ENCODE peak calls at places on chromosomes 6 and 20, in ten cellular contexts. L is left ventricle myocardium inferior; V is neural progenitor cell; D is NCI-H524; I is Calu3; C is cardiac fibroblast; K is activated CD4-positive, alpha-beta T cell treated with anti-CD3 and anti-CD28 coated beads, Interleukin-2, amount 10 ng/mL, durations not matched to agents 7 days and 5 days; S is epithelial cell of esophagus; F is iPS-NIHi11; G is upper lobe of right lung. Z is an unnamed sample.

GRCh38 chr20:51428451-51429143 is 113.9 kb downstream of the NFATC2 start:
- DNase-seq in F (peak; percentile 49), V (peak; percentile 61), D (no peak), L (peak; percentile 40), G (peak; percentile 74), K (no peak), I (no peak), S (no peak), C (peak; percentile 37), Z (peak; percentile 64)

GRCh38 chr6:133240511-133241087 is 558 bp upstream of the EYA4 start:
- DNase-seq in C (peak; percentile 3), S (peak; percentile 9), K (no peak), I (peak; percentile 72), G (no peak), L (peak; percentile 35), F (peak; percentile 60), V (peak; percentile 70), D (peak; percentile 60), Z (no peak)

GRCh38 chr6:52839124-52840055 is 1.2 kb downstream of the GSTA5 start:
- DNase-seq in I (peak; percentile 73), F (peak; percentile 81), G (no peak), K (peak; percentile 59), L (no peak), S (peak; percentile 86), D (peak; percentile 52), V (peak; percentile 56), C (peak; percentile 75), Z (peak; percentile 86)

GRCh38 chr6:135289816-135290215 is 108.7 kb downstream of the MYB start:
- DNase-seq in V (no peak), I (no peak), L (no peak), C (no peak), F (no peak), G (no peak), K (no peak), S (no peak), D (peak; percentile 98), Z (no peak)

GRCh38 chr6:46610862-46611553 is 41.6 kb downstream of the CYP39A1 start:
- DNase-seq in I (no peak), K (no peak), F (no peak), C (no peak), G (no peak), D (peak; percentile 29), S (no peak), V (no peak), L (no peak), Z (no peak)

GRCh38 chr6:3253597-3253961 is 5.2 kb upstream of the PSMG4 start:
- DNase-seq in F (no peak), C (no peak), L (no peak), I (no peak), V (no peak), K (no peak), G (no peak), S (no peak), D (no peak), Z (no peak)

GRCh38 chr20:1417273-1417672 is 24.4 kb upstream of the FKBP1A start:
- DNase-seq in F (no peak), C (peak; percentile 76), I (no peak), K (no peak), D (no peak), G (no peak), S (peak; percentile 95), L (no peak), V (no peak), Z (peak; percentile 79)

GRCh38 chr20:16434087-16434664 is 139.1 kb downstream of the KIF16B start:
- DNase-seq in V (peak; percentile 67), L (peak; percentile 35), F (peak; percentile 73), K (peak; percentile 38), D (peak; percentile 69), C (peak; percentile 48), S (peak; percentile 45), G (peak; percentile 59), I (peak; percentile 47), Z (peak; percentile 85)

GRCh38 chr6:105510746-105511145 is 107.9 kb upstream of the PREP start:
- DNase-seq in C (peak; percentile 80), L (no peak), D (no peak), I (no peak), S (no peak), F (no peak), V (no peak), G (no peak), K (no peak), Z (peak; percentile 12)

GRCh38 chr6:144768676-144769599 is 483.8 kb downstream of the UTRN start:
- DNase-seq in V (no peak), D (peak; percentile 11), K (no peak), F (no peak), G (no peak), I (no peak), L (no peak), S (no peak), C (no peak), Z (no peak)

GRCh38 chr6:143426025-143426424 is 24.5 kb downstream of the ADAT2 start:
- DNase-seq in G (no peak), I (no peak), D (no peak), K (no peak), L (no peak), F (no peak), V (no peak), S (no peak), C (no peak), Z (no peak)

GRCh38 chr6:159103396-159104162 is 58.8 kb upstream of the TAGAP start:
- DNase-seq in G (no peak), S (no peak), I (no peak), V (no peak), D (no peak), C (no peak), F (no peak), L (no peak), K (no peak), Z (no peak)

GRCh38 chr6:146851837-146852236 is 253.1 kb downstream of the ADGB start:
- DNase-seq in G (no peak), L (no peak), V (no peak), C (peak; percentile 90), K (no peak), F (no peak), I (no peak), S (peak; percentile 84), D (no peak), Z (no peak)

GRCh38 chr6:25743868-25744267 is 10.7 kb upstream of the SLC17A4 start:
- DNase-seq in L (no peak), S (no peak), F (no peak), C (no peak), K (no peak), D (no peak), I (no peak), V (no peak), G (no peak), Z (no peak)

GRCh38 chr6:130482645-130483390 is 117.0 kb downstream of the TMEM200A start:
- DNase-seq in D (no peak), S (no peak), L (no peak), V (no peak), G (no peak), I (no peak), C (peak; percentile 41), K (no peak), F (no peak), Z (no peak)

GRCh38 chr6:11315743-11316437 is 83.4 kb upstream of the NEDD9 start:
- DNase-seq in D (no peak), V (no peak), F (no peak), K (no peak), C (peak; percentile 99), G (no peak), L (no peak), I (peak; percentile 47), S (peak; percentile 94), Z (no peak)

GRCh38 chr6:111759413-111759835 is 113.8 kb downstream of the FYN start:
- DNase-seq in F (no peak), S (no peak), C (no peak), K (peak; percentile 33), L (no peak), V (no peak), D (no peak), G (no peak), I (no peak), Z (no peak)

GRCh38 chr6:140018588-140018987 is 644.1 kb upstream of the CITED2 start:
- DNase-seq in D (no peak), I (no peak), F (no peak), K (no peak), L (no peak), V (no peak), G (no peak), C (no peak), S (no peak), Z (no peak)

GRCh38 chr6:159494633-159495023 is 198.4 kb downstream of the SOD2 start:
- DNase-seq in V (no peak), F (no peak), D (peak; percentile 39), L (no peak), C (no peak), S (no peak), I (no peak), K (no peak), G (no peak), Z (no peak)

GRCh38 chr20:16916165-16916564 is 168.0 kb downstream of the OTOR start:
- DNase-seq in C (no peak), S (no peak), V (peak; percentile 33), L (no peak), I (no peak), K (no peak), F (no peak), D (no peak), G (no peak), Z (no peak)

GRCh38 chr6:157438611-157439109 is 57.7 kb downstream of the ZDHHC14 start:
- DNase-seq in S (no peak), G (no peak), L (no peak), K (no peak), F (no peak), I (no peak), C (peak; percentile 27), V (no peak), D (no peak), Z (peak; percentile 60)

GRCh38 chr6:41963371-41963770 is 21.8 kb upstream of the CCND3 start:
- DNase-seq in F (no peak), C (no peak), V (no peak), L (no peak), K (no peak), G (no peak), S (no peak), I (no peak), D (no peak), Z (no peak)

GRCh38 chr6:27668442-27669275 is 195.8 kb upstream of the ZNF184 start:
- DNase-seq in C (peak; percentile 87), K (peak; percentile 38), D (peak; percentile 78), L (no peak), G (no peak), S (peak; percentile 87), I (peak; percentile 93), F (peak; percentile 76), V (peak; percentile 74), Z (peak; percentile 69)

GRCh38 chr6:130020106-130020851 is 1.9 kb downstream of the L3MBTL3 start:
- DNase-seq in S (no peak), F (peak; percentile 30), C (peak; percentile 16), K (peak; percentile 54), I (peak; percentile 9), L (peak; percentile 33), V (peak; percentile 45), D (peak; percentile 37), G (peak; percentile 70), Z (no peak)

GRCh38 chr6:127900935-127901334 is at the start of gene THEMIS:
- DNase-seq in L (no peak), S (no peak), G (no peak), F (no peak), K (peak; percentile 78), V (no peak), D (no peak), I (no peak), C (no peak), Z (no peak)